ENCODE peak calls at places on chromosomes 6 and 20, in eight cellular contexts. L is HTR-8/SVneo; W is AG09309; J is heart right ventricle; A is kidney tubule cell; I is left colon; S is activated CD4-positive, alpha-beta T cell treated with anti-CD3 and anti-CD28 coated beads, Interleukin-2, amount 50 U/mL, for 24 hours; Z is T47D. G is an unnamed sample.

GRCh38 chr6:16855460-16855859 is 94.2 kb upstream of the ATXN1 start:
- DNase-seq in L (no peak), W (no peak), J (no peak), A (no peak), I (no peak), S (no peak), Z (no peak), G (no peak)

GRCh38 chr6:56381852-56382251 is 134.5 kb upstream of the COL21A1 start:
- DNase-seq in L (no peak), W (no peak), J (no peak), A (peak), I (no peak), S (no peak), Z (no peak), G (no peak)

GRCh38 chr6:44010411-44011349 is 116.6 kb downstream of the MRPL14 start:
- DNase-seq in L (peak), W (peak), J (peak), A (peak), I (no peak), S (no peak), Z (no peak), G (no peak)

GRCh38 chr20:20603339-20603990 is 109.0 kb downstream of the RALGAPA2 start:
- DNase-seq in L (no peak), W (no peak), J (no peak), A (peak), I (no peak), S (no peak), Z (no peak), G (peak)

GRCh38 chr6:90940812-90941481 is 354.1 kb upstream of the MAP3K7 start:
- DNase-seq in L (no peak), W (peak), J (no peak), A (peak), I (no peak), S (peak), Z (peak), G (no peak)

GRCh38 chr6:2791124-2792050 is 26.2 kb downstream of the WRNIP1 start:
- DNase-seq in L (peak), W (peak), J (peak), A (peak), I (peak), S (peak), Z (peak), G (peak)

GRCh38 chr20:39263076-39263475 is 300.9 kb downstream of the DHX35 start:
- DNase-seq in L (no peak), W (no peak), J (no peak), A (no peak), I (no peak), S (no peak), Z (no peak), G (no peak)

GRCh38 chr6:14638932-14639875 is 521.6 kb downstream of the CD83 start:
- DNase-seq in L (no peak), W (no peak), J (peak), A (peak), I (no peak), S (no peak), Z (no peak), G (no peak)

GRCh38 chr6:36618366-36619355 is 24.5 kb downstream of the SRSF3 start:
- DNase-seq in L (no peak), W (no peak), J (no peak), A (no peak), I (peak), S (no peak), Z (no peak), G (no peak)

GRCh38 chr6:31652925-31653724 is 664 bp upstream of the BAG6 start:
- DNase-seq in L (peak), W (peak), J (peak), A (peak), I (peak), S (peak), Z (peak), G (peak)

GRCh38 chr6:145660676-145661075 is 74.6 kb downstream of the EPM2A start:
- DNase-seq in L (no peak), W (no peak), J (no peak), A (no peak), I (no peak), S (no peak), Z (no peak), G (no peak)

GRCh38 chr20:48875914-48876240 is 45.6 kb upstream of the ARFGEF2 start:
- DNase-seq in L (peak), W (no peak), J (no peak), A (no peak), I (no peak), S (no peak), Z (no peak), G (no peak)

GRCh38 chr6:81844686-81845085 is 92.2 kb upstream of the TENT5A start:
- DNase-seq in L (no peak), W (peak), J (no peak), A (no peak), I (no peak), S (no peak), Z (no peak), G (no peak)

GRCh38 chr6:112717856-112718255 is 370.7 kb downstream of the RFPL4B start:
- DNase-seq in L (no peak), W (no peak), J (no peak), A (no peak), I (no peak), S (no peak), Z (no peak), G (no peak)

GRCh38 chr6:127069659-127070279 is 48.7 kb upstream of the RSPO3 start:
- DNase-seq in L (no peak), W (no peak), J (no peak), A (peak), I (no peak), S (no peak), Z (no peak), G (no peak)

GRCh38 chr6:11379805-11380204 is 147.3 kb upstream of the NEDD9 start:
- DNase-seq in L (no peak), W (no peak), J (no peak), A (no peak), I (no peak), S (no peak), Z (no peak), G (no peak)

GRCh38 chr6:129417416-129418086 is 292.4 kb downstream of the ARHGAP18 start:
- DNase-seq in L (no peak), W (no peak), J (no peak), A (no peak), I (no peak), S (no peak), Z (no peak), G (no peak)

GRCh38 chr20:39850821-39851330 is 838.2 kb downstream of the MAFB start:
- DNase-seq in L (no peak), W (no peak), J (peak), A (no peak), I (no peak), S (no peak), Z (no peak), G (no peak)

GRCh38 chr6:36791085-36791484 is 48.2 kb downstream of the CPNE5 start:
- DNase-seq in L (no peak), W (no peak), J (no peak), A (no peak), I (no peak), S (no peak), Z (no peak), G (no peak)

GRCh38 chr6:7554533-7555275 is 13.2 kb downstream of the DSP start:
- DNase-seq in L (no peak), W (no peak), J (no peak), A (no peak), I (no peak), S (no peak), Z (no peak), G (no peak)

GRCh38 chr6:86205980-86206379 is 563.3 kb upstream of the SYNCRIP start:
- DNase-seq in L (no peak), W (no peak), J (no peak), A (no peak), I (no peak), S (no peak), Z (no peak), G (no peak)

GRCh38 chr6:41344865-41345264 is 9.5 kb downstream of the NCR2 start:
- DNase-seq in L (no peak), W (no peak), J (no peak), A (no peak), I (no peak), S (no peak), Z (no peak), G (no peak)

GRCh38 chr6:156953478-156954146 is 176.4 kb downstream of the ARID1B start:
- DNase-seq in L (peak), W (peak), J (no peak), A (peak), I (no peak), S (peak), Z (no peak), G (no peak)

GRCh38 chr6:27776504-27776903 is 135.7 kb downstream of the OR2B2 start:
- DNase-seq in L (no peak), W (no peak), J (no peak), A (no peak), I (no peak), S (no peak), Z (no peak), G (no peak)

GRCh38 chr6:167401525-167402194 is 76.8 kb downstream of the TTLL2 start:
- DNase-seq in L (no peak), W (no peak), J (no peak), A (peak), I (peak), S (no peak), Z (no peak), G (no peak)

GRCh38 chr6:167119680-167120556 is 3.0 kb upstream of the CCR6 start:
- DNase-seq in L (no peak), W (no peak), J (no peak), A (no peak), I (peak), S (no peak), Z (no peak), G (no peak)

GRCh38 chr6:108988291-108988690 is 106.4 kb downstream of the SESN1 start:
- DNase-seq in L (no peak), W (no peak), J (no peak), A (peak), I (no peak), S (no peak), Z (no peak), G (no peak)

GRCh38 chr6:15491255-15491985 is 171.4 kb downstream of the DTNBP1 start:
- DNase-seq in L (peak), W (peak), J (peak), A (peak), I (peak), S (peak), Z (peak), G (peak)

GRCh38 chr6:149696904-149697303 is 21.0 kb downstream of the LATS1 start:
- DNase-seq in L (peak), W (no peak), J (no peak), A (no peak), I (no peak), S (no peak), Z (peak), G (no peak)

GRCh38 chr20:38173237-38174156 is 8.4 kb upstream of the TGM2 start:
- DNase-seq in L (peak), W (peak), J (peak), A (peak), I (no peak), S (no peak), Z (no peak), G (no peak)

GRCh38 chr20:1242530-1242929 is 16.7 kb downstream of the RAD21L1 start:
- DNase-seq in L (peak), W (peak), J (no peak), A (peak), I (no peak), S (no peak), Z (no peak), G (no peak)

GRCh38 chr6:135522975-135523692 is 25.6 kb upstream of the AHI1 start:
- DNase-seq in L (no peak), W (no peak), J (no peak), A (peak), I (no peak), S (no peak), Z (no peak), G (no peak)

GRCh38 chr6:144847906-144848305 is 562.8 kb downstream of the UTRN start:
- DNase-seq in L (no peak), W (no peak), J (no peak), A (no peak), I (no peak), S (no peak), Z (no peak), G (no peak)

GRCh38 chr6:35534396-35535170 is 21.9 kb upstream of the TULP1 start:
- DNase-seq in L (no peak), W (no peak), J (no peak), A (no peak), I (no peak), S (no peak), Z (no peak), G (no peak)

GRCh38 chr6:19759117-19759880 is 77.9 kb upstream of the ID4 start:
- DNase-seq in L (peak), W (peak), J (no peak), A (peak), I (no peak), S (no peak), Z (no peak), G (no peak)

GRCh38 chr20:11452326-11452725 is 465.4 kb upstream of the BTBD3 start:
- DNase-seq in L (no peak), W (no peak), J (no peak), A (peak), I (no peak), S (no peak), Z (no peak), G (no peak)

GRCh38 chr6:144559865-144560603 is 274.9 kb downstream of the UTRN start:
- DNase-seq in L (no peak), W (no peak), J (no peak), A (peak), I (no peak), S (peak), Z (no peak), G (no peak)

GRCh38 chr20:51500311-51500710 is 42.2 kb downstream of the NFATC2 start:
- DNase-seq in L (no peak), W (no peak), J (no peak), A (no peak), I (no peak), S (peak), Z (no peak), G (peak)

G was measured in GM12891.